ENCODE peak calls at places on chromosome 6, in six cellular contexts. J is tibial artery, R is Peyer's patch, O is breast epithelium, K is Panc1, L is endothelial cell of umbilical vein. F is an unnamed sample.

GRCh38 chr6:152952866-152953509 is 29.9 kb downstream of the FBXO5 start:
- DNase-seq in J (no peak), R (no peak), O (no peak), K (peak; percentile 27), L (peak; percentile 55), F (no peak)

GRCh38 chr6:118810420-118811027 is 83.4 kb upstream of the ASF1A start:
- DNase-seq in J (no peak), R (no peak), O (no peak), K (no peak), L (no peak), F (no peak)

GRCh38 chr6:17979479-17979878 is 8.0 kb downstream of the KIF13A start:
- DNase-seq in J (no peak), R (no peak), O (no peak), K (no peak), L (no peak), F (no peak)

GRCh38 chr6:128632131-128632530 is 111.7 kb upstream of the PTPRK start:
- DNase-seq in J (no peak), R (no peak), O (no peak), K (no peak), L (no peak), F (no peak)

GRCh38 chr6:101527467-101527866 is 134.0 kb downstream of the GRIK2 start:
- DNase-seq in J (no peak), R (no peak), O (no peak), K (no peak), L (no peak), F (no peak)

GRCh38 chr6:44115866-44116265 is 11.4 kb downstream of the MRPL14 start:
- DNase-seq in J (no peak), R (no peak), O (no peak), K (no peak), L (peak; percentile 41), F (no peak)

GRCh38 chr6:14499804-14500203 is 382.2 kb downstream of the CD83 start:
- DNase-seq in J (no peak), R (no peak), O (no peak), K (no peak), L (no peak), F (no peak)

GRCh38 chr6:28982476-28983266 is 22.4 kb downstream of the ZNF311 start:
- DNase-seq in J (no peak), R (no peak), O (no peak), K (no peak), L (no peak), F (no peak)

GRCh38 chr6:13725052-13725451 is 13.4 kb upstream of the RANBP9 start:
- DNase-seq in J (no peak), R (no peak), O (no peak), K (no peak), L (no peak), F (no peak)

GRCh38 chr6:1063671-1064355 is 248.1 kb upstream of the FOXQ1 start:
- DNase-seq in J (no peak), R (no peak), O (no peak), K (no peak), L (no peak), F (no peak)

GRCh38 chr6:167233490-167233889 is 57.6 kb upstream of the UNC93A start:
- DNase-seq in J (no peak), R (no peak), O (no peak), K (no peak), L (no peak), F (no peak)

GRCh38 chr6:167236239-167236571 is 54.9 kb upstream of the UNC93A start:
- DNase-seq in J (no peak), R (no peak), O (no peak), K (no peak), L (no peak), F (no peak)

GRCh38 chr6:167235421-167236238 is 55.5 kb upstream of the UNC93A start:
- DNase-seq in J (no peak), R (no peak), O (no peak), K (no peak), L (no peak), F (no peak)

GRCh38 chr6:167237438-167237837 is 53.7 kb upstream of the UNC93A start:
- DNase-seq in J (no peak), R (no peak), O (no peak), K (no peak), L (no peak), F (no peak)

DNA sequence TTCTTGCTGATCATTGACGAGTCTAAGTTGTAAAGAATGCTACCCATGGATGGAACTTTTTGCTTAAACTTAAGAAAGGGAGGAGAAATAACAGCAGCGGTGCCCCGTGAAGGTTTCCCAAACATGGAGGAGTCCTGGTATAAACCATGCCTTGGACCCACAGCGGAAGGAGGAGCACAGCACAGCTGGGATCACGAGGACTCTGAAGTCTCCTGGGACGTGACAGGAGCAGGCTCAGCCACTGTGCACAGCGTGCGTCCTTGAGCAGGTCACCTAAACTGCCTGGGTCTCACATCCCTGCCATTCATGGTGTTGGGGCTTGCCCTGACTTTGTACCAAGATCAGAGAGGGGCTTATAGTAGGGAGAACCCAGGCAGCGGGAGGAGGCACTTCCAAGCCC is 56.1 kb upstream of the UNC93A start:
- DNase-seq in J (no peak), R (no peak), O (no peak), K (no peak), L (no peak), F (no peak)
- H3K4me3 ChIP-seq in J (no peak overlapping the region), R (no peak overlapping the region), O (no peak overlapping the region), K (no peak overlapping the region), L (no peak overlapping the region), F (no peak overlapping the region)

DNA sequence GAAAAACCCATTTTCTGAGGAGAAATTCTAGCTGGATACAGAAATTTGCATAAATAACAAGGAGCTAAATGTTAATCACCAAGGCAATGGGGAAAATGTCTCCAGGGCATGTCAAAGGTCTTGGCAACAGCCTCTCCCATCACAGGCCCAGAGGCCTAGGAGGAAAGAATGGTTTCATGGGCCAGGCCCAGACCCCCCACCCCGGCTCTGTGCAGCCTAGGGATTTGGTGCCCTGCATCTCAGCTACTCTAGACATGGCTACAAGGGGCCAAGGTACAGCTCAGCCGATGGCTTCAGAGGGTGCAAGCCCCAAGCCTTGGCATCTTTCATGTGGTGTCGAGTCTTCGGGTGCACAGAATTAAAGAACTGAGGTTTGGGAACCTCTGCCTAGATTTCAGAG is 321.2 kb upstream of the ID4 start:
- DNase-seq in J (no peak), R (no peak), O (no peak), K (no peak), L (no peak), F (no peak)
- H3K9me3 ChIP-seq in J (peaks cover 8% of the 10 kb centered on the region), R (no peaks in the 10 kb centered on the region), O (peaks cover 11% of the 10 kb centered on the region), K (peaks cover 9% of the 10 kb centered on the region), L (no peaks in the 10 kb centered on the region), F (peaks cover 7% of the 10 kb centered on the region)

GRCh38 chr6:42566614-42567208 is 2.9 kb downstream of the UBR2 start:
- DNase-seq in J (no peak), R (no peak), O (no peak), K (no peak), L (no peak), F (no peak)
- H3K4me1 ChIP-seq in J (peaks cover 43% of the 10 kb centered on the region), R (no peaks in the 10 kb centered on the region), O (no peaks in the 10 kb centered on the region), K (peaks cover 20% of the 10 kb centered on the region), L (peaks cover 16% of the 10 kb centered on the region), F (peaks cover 40% of the 10 kb centered on the region)

GRCh38 chr6:41739041-41739440 is 3.6 kb upstream of the TFEB start:
- DNase-seq in J (no peak), R (no peak), O (no peak), K (no peak), L (no peak), F (peak; percentile 25)

GRCh38 chr6:41736207-41736710 is 851 bp upstream of the TFEB start:
- DNase-seq in J (no peak), R (no peak), O (no peak), K (no peak), L (peak; percentile 26), F (no peak)

GRCh38 chr6:41735427-41736206 is at the start of gene TFEB:
- DNase-seq in J (peak; percentile 96), R (peak; percentile 98), O (peak; percentile 94), K (peak; percentile 65), L (peak; percentile 87), F (peak; percentile 96)

GRCh38 chr6:41737591-41738130 is 2.3 kb upstream of the TFEB start:
- DNase-seq in J (no peak), R (no peak), O (no peak), K (no peak), L (no peak), F (no peak)

GRCh38 chr6:41736800-41737555 is 1.6 kb upstream of the TFEB start:
- DNase-seq in J (no peak), R (no peak), O (no peak), K (no peak), L (no peak), F (peak; percentile 48)
- H3K4me3 ChIP-seq in J (no peak overlapping the region), R (no peak overlapping the region), O (no peak overlapping the region), K (no peak overlapping the region), L (no peak overlapping the region), F (no peak overlapping the region)

GRCh38 chr6:159351707-159352106 is 182.5 kb downstream of the FNDC1 start:
- DNase-seq in J (no peak), R (no peak), O (no peak), K (no peak), L (no peak), F (no peak)
- H3K9me3 ChIP-seq in J (no peaks in the 10 kb centered on the region), R (no peaks in the 10 kb centered on the region), O (no peaks in the 10 kb centered on the region), K (no peaks in the 10 kb centered on the region), L (peaks cover 10% of the 10 kb centered on the region), F (no peaks in the 10 kb centered on the region)

GRCh38 chr6:163710552-163710951 is 296.0 kb downstream of the QKI start:
- DNase-seq in J (peak; percentile 44), R (no peak), O (no peak), K (no peak), L (no peak), F (no peak)

GRCh38 chr6:163712569-163712966 is 298.1 kb downstream of the QKI start:
- DNase-seq in J (no peak), R (no peak), O (no peak), K (no peak), L (no peak), F (no peak)

GRCh38 chr6:163711615-163712568 is 297.4 kb downstream of the QKI start:
- DNase-seq in J (peak; percentile 87), R (no peak), O (no peak), K (no peak), L (no peak), F (peak; percentile 95)

GRCh38 chr6:163709693-163710092 is 295.2 kb downstream of the QKI start:
- DNase-seq in J (no peak), R (no peak), O (no peak), K (no peak), L (no peak), F (no peak)

GRCh38 chr6:163711071-163711470 is 296.6 kb downstream of the QKI start:
- DNase-seq in J (no peak), R (no peak), O (no peak), K (no peak), L (no peak), F (no peak)
- H3K4me1 ChIP-seq in J (peaks cover 39% of the 10 kb centered on the region), R (no peaks in the 10 kb centered on the region), O (no peaks in the 10 kb centered on the region), K (no peaks in the 10 kb centered on the region), L (no peaks in the 10 kb centered on the region), F (peaks cover 67% of the 10 kb centered on the region)

GRCh38 chr6:112160745-112161144 is 73.4 kb downstream of the FAM229B start:
- DNase-seq in J (no peak), R (no peak), O (no peak), K (no peak), L (no peak), F (no peak)

GRCh38 chr6:112163295-112164257 is 76.2 kb downstream of the FAM229B start:
- DNase-seq in J (peak; percentile 48), R (peak; percentile 76), O (no peak), K (peak; percentile 38), L (no peak), F (peak; percentile 71)
- H3K4me3 ChIP-seq in J (no peak overlapping the region), R (no peak overlapping the region), O (no peak overlapping the region), K (no peak overlapping the region), L (no peak overlapping the region), F (no peak overlapping the region)

GRCh38 chr6:82882363-82883033 is 183.1 kb downstream of the UBE3D start:
- DNase-seq in J (no peak), R (no peak), O (no peak), K (no peak), L (peak; percentile 76), F (no peak)
- H3K9me3 ChIP-seq in J (no peaks in the 10 kb centered on the region), R (no peaks in the 10 kb centered on the region), O (no peaks in the 10 kb centered on the region), K (no peaks in the 10 kb centered on the region), L (no peaks in the 10 kb centered on the region), F (no peaks in the 10 kb centered on the region)